ENCODE peak calls at places on chromosomes 11 and 22, in six cellular contexts. V is H9, E is mesendoderm, D is mesenchymal stem cell, S is IMR-90, H is neuronal stem cell. R is an unnamed sample. For H3K4me1, the result is how much of the 10 kb centered on the place peaks cover.

GRCh38 chr11:14373941-14374646 is 15.1 kb upstream of the RRAS2 start:
- DNase-seq in D (no peak), V (no peak), H (no peak), E (peak), S (peak), R (peak)

GRCh38 chr11:3992964-3993363 is 101.6 kb upstream of the RRM1 start:
- DNase-seq in E (no peak), H (no peak), S (no peak), V (no peak), D (no peak), R (no peak)

GRCh38 chr11:47233989-47234668 is 14.5 kb downstream of the ACP2 start:
- DNase-seq in S (peak), H (no peak), V (peak), D (peak), E (peak), R (peak)

GRCh38 chr11:114074546-114075342 is 15.2 kb downstream of the ZBTB16 start:
- DNase-seq in D (no peak), S (no peak), H (no peak), E (no peak), V (no peak), R (no peak)

GRCh38 chr11:107991868-107992414 is 16.8 kb upstream of the CUL5 start:
- DNase-seq in V (no peak), S (no peak), E (no peak), H (no peak), D (no peak), R (no peak)

GRCh38 chr11:9748361-9748970 is 84.6 kb downstream of the SWAP70 start:
- DNase-seq in S (peak), D (peak), V (peak), H (no peak), E (peak), R (peak)

GRCh38 chr22:20946080-20946986 is 20.7 kb upstream of the AIFM3 start:
- DNase-seq in S (peak), H (no peak), D (peak), V (no peak), E (no peak), R (no peak)

GRCh38 chr22:33035276-33035863 is 22.8 kb downstream of the SYN3 start:
- DNase-seq in D (no peak), E (peak), S (no peak), H (no peak), V (peak), R (no peak)

GRCh38 chr11:106503901-106504300 is 426.4 kb downstream of the AASDHPPT start:
- DNase-seq in E (no peak), D (no peak), V (no peak), H (no peak), S (no peak), R (peak)

GRCh38 chr11:134398644-134399292 is 13.3 kb downstream of the B3GAT1 start:
- DNase-seq in V (no peak), E (no peak), S (no peak), D (no peak), H (no peak), R (no peak)

GRCh38 chr11:130531061-130531460 is 82.6 kb downstream of the ADAMTS15 start:
- DNase-seq in D (no peak), V (no peak), E (no peak), S (no peak), H (no peak), R (no peak)

GRCh38 chr11:75028321-75029097 is 39.8 kb downstream of the NEU3 start:
- DNase-seq in S (no peak), E (no peak), D (no peak), H (no peak), V (peak), R (no peak)

GRCh38 chr11:117454564-117454917 is 126.9 kb downstream of the CEP164 start:
- DNase-seq in D (no peak), H (no peak), S (no peak), E (no peak), V (no peak), R (no peak)

GRCh38 chr11:113835306-113835705 is 40.1 kb downstream of the USP28 start:
- DNase-seq in D (no peak), H (no peak), E (no peak), S (no peak), V (no peak), R (no peak)

GRCh38 chr11:1397146-1397861 is 7.6 kb downstream of the BRSK2 start:
- DNase-seq in H (no peak), E (no peak), V (no peak), S (no peak), D (no peak), R (no peak)

GRCh38 chr11:65417702-65418430 is 4.7 kb upstream of the NEAT1 start:
- DNase-seq in E (peak), S (peak), H (no peak), D (peak), V (no peak), R (no peak)

GRCh38 chr11:27373856-27374602 is 11.0 kb upstream of the CCDC34 start:
- DNase-seq in H (no peak), V (no peak), E (peak), D (no peak), S (no peak), R (no peak)

GRCh38 chr11:98300777-98301176 is 720.0 kb upstream of the CNTN5 start:
- DNase-seq in E (no peak), D (no peak), V (no peak), S (no peak), H (no peak), R (no peak)

GRCh38 chr11:121586727-121587126 is 134.0 kb upstream of the SORL1-AS1 start:
- DNase-seq in E (no peak), H (no peak), V (no peak), D (no peak), S (no peak), R (no peak)

GRCh38 chr11:76653674-76654309 is 16.8 kb downstream of the LRRC32 start:
- DNase-seq in H (no peak), V (peak), D (peak), E (no peak), S (peak), R (peak)

GRCh38 chr11:45684440-45684839 is 19.0 kb upstream of the CHST1 start:
- DNase-seq in D (no peak), V (no peak), H (no peak), S (no peak), E (no peak), R (no peak)

GRCh38 chr11:86761978-86762377 is 38.4 kb upstream of the PRSS23 start:
- DNase-seq in E (no peak), S (peak), D (no peak), V (no peak), H (no peak), R (no peak)

GRCh38 chr11:13339196-13340153 is 61.9 kb downstream of the BMAL1 start:
- DNase-seq in V (no peak), D (peak), E (no peak), S (peak), H (no peak), R (no peak)

GRCh38 chr11:40271361-40271760 is 1188.1 kb downstream of the LRRC4C start:
- DNase-seq in V (no peak), H (no peak), D (no peak), S (no peak), E (no peak), R (no peak)

GRCh38 chr11:44893250-44894216 is 57.1 kb downstream of the TP53I11 start:
- DNase-seq in H (no peak), V (no peak), S (no peak), E (no peak), D (no peak), R (no peak)

GRCh38 chr11:2737226-2737590 is 37.4 kb upstream of the KCNQ1OT1 start:
- DNase-seq in S (no peak), H (no peak), V (no peak), D (no peak), E (no peak), R (no peak)

GRCh38 chr11:129658558-129658882 is 157.1 kb upstream of the TMEM45B start:
- DNase-seq in H (no peak), D (no peak), E (peak), V (peak), S (no peak), R (no peak)

GRCh38 chr22:34702279-34702678 is 363.7 kb upstream of the ISX start:
- DNase-seq in V (no peak), E (no peak), D (no peak), H (no peak), S (no peak), R (no peak)

GRCh38 chr11:109205312-109205711 is 216.7 kb upstream of the C11orf87 start:
- DNase-seq in V (no peak), D (no peak), E (no peak), H (no peak), S (no peak), R (no peak)

GRCh38 chr11:62601114-62601363 is 626 bp downstream of the MTA2 start:
- DNase-seq in S (no peak), E (no peak), V (no peak), H (no peak), D (peak), R (no peak)

GRCh38 chr11:118106789-118107335 is 20.1 kb upstream of the SMIM35 start:
- DNase-seq in E (peak), V (no peak), H (no peak), S (no peak), D (no peak), R (peak)

GRCh38 chr11:22343411-22344032 is 5.3 kb downstream of the SLC17A6 start:
- DNase-seq in H (peak), V (peak), S (no peak), E (peak), D (no peak), R (no peak)

GRCh38 chr22:26615149-26615548 is 2.7 kb downstream of the CRYBB1 start:
- DNase-seq in D (no peak), H (no peak), E (no peak), S (no peak), V (no peak), R (no peak)

GRCh38 chr11:24298126-24298525 is 198.7 kb upstream of the LUZP2 start:
- DNase-seq in H (no peak), V (no peak), S (peak), D (no peak), E (no peak), R (no peak)

GRCh38 chr22:30841264-30841663 is 127.3 kb downstream of the MORC2 start:
- DNase-seq in E (no peak), V (no peak), D (no peak), H (no peak), S (peak), R (no peak)

GRCh38 chr11:58770627-58771457 is 39.1 kb upstream of the GLYAT start:
- DNase-seq in H (no peak), D (no peak), V (no peak), S (peak), E (no peak), R (peak)

GRCh38 chr11:2302280-2302843 is 549 bp downstream of the TSPAN32 start:
- DNase-seq in S (no peak), V (no peak), E (no peak), D (no peak), H (no peak), R (no peak)

GRCh38 chr22:42261266-42261665 is 9.2 kb downstream of the TCF20 start:
- DNase-seq in H (no peak), D (no peak), E (no peak), S (peak), V (no peak), R (peak)

GRCh38 chr11:118098996-118099837 is 12.5 kb upstream of the SMIM35 start:
- DNase-seq in S (no peak), D (no peak), E (peak), H (no peak), V (peak), R (no peak)

GRCh38 chr11:11909727-11910126 is 68.0 kb downstream of the USP47 start:
- DNase-seq in E (no peak), S (peak), H (no peak), V (no peak), D (peak), R (no peak)

DNA sequence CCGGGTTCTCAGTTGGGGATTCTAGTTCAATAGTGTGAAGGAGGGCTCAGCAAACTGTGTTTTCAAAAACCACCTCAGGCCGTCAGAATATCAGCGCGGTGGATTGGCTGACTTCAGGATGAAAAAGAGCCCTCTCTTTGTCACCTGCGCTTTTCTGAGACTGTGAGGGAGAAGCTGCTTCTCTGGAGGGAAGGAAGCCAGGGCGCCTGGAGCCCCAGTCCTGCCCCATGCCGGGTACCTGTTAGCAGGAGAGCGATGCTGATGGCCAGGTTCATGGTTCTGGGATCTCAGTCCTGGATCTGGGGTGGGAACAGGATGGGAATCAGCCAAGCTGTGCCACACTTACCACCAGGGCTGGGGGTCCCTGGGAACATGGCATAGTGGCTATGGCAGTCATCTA is 2.3 kb downstream of the THY1 start:
- DNase-seq in H (no peak), E (no peak), S (no peak), D (no peak), V (no peak), R (no peak)
- H3K4me2 ChIP-seq in H (no peak), E (peak), S (peak), D (no peak), V (peak), R (no peak)

DNA sequence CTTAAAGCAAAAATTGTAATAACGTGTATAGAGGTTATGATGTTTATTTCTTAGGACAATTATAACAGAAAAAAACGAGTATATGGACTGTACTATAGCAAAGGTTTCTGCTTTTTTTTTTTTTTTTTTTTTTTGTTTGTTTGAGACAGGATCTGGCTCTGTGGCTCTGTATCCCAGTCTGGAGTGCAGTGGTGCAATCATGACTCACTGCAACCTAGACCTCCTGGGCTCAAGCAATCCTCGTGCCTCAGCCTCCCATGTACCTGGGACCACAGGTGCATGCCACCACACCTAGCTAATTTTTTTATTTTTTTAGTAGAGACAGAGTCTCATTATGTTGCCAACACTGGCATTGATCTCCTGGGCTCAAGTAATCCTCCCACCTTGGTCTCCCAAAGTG is 39.2 kb downstream of the ZFTA start:
- DNase-seq in E (no peak), S (no peak), D (no peak), H (no peak), V (no peak), R (peak)
- H2AK5ac ChIP-seq in E (no peak), S (no peak), D (no peak), H (no peak), V (no peak), R (no peak)

GRCh38 chr22:50201191-50202129 is 649 bp downstream of the SELENOO start:
- DNase-seq in D (no peak), S (no peak), H (no peak), V (no peak), E (no peak), R (peak)

GRCh38 chr22:50198624-50199017 is 2.2 kb upstream of the SELENOO start:
- DNase-seq in E (no peak), V (no peak), S (no peak), H (no peak), D (no peak), R (no peak)

GRCh38 chr22:50199251-50199721 is 1.5 kb upstream of the SELENOO start:
- DNase-seq in D (no peak), E (no peak), V (no peak), S (no peak), H (no peak), R (no peak)

GRCh38 chr22:50200333-50201190 is at the start of gene SELENOO:
- DNase-seq in S (peak), E (peak), V (peak), D (peak), H (peak), R (peak)

DNA sequence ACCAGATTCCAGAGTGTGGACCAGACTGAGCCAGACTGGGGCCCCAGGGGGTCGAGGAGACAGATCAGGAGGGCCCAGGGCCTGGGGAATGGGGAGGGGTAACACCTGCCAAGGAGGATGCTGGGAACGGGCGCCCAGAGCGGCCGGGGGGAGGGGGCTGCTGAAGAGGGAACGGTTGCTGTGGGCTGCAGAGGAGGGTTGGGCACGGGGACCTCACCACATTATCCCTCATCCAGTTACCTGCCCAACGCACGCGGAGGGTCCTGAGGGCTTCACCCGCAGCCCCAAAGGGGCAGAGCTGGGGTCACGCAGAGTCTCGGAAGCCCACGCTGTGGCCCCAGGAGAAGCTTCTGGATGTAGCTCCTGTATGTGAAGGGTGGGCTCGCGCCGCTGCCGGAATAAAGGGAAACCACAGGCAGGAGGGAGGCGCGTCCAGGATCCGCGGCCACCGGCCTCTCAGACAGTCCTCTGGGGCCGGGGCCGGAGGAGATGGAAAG is 927 bp upstream of the SELENOO start:
- DNase-seq in H (no peak), D (peak), E (peak), V (peak), S (no peak), R (peak)
- H3K4me1 ChIP-seq in H (under half), D (under half), E (under half), V (under half), S (under half), R (under half)

GRCh38 chr11:124746621-124747243 is 5.3 kb downstream of the VSIG2 start:
- DNase-seq in V (peak), E (peak), S (peak), D (peak), H (no peak), R (peak)

GRCh38 chr11:124748481-124749338 is 3.3 kb downstream of the VSIG2 start:
- DNase-seq in D (no peak), S (peak), E (no peak), H (no peak), V (no peak), R (no peak)

GRCh38 chr11:124749920-124750319 is 2.1 kb downstream of the VSIG2 start:
- DNase-seq in D (no peak), V (no peak), S (no peak), H (no peak), E (no peak), R (no peak)

GRCh38 chr11:124747406-124748099 is 4.5 kb downstream of the VSIG2 start:
- DNase-seq in H (no peak), S (no peak), V (no peak), E (no peak), D (no peak), R (no peak)

DNA sequence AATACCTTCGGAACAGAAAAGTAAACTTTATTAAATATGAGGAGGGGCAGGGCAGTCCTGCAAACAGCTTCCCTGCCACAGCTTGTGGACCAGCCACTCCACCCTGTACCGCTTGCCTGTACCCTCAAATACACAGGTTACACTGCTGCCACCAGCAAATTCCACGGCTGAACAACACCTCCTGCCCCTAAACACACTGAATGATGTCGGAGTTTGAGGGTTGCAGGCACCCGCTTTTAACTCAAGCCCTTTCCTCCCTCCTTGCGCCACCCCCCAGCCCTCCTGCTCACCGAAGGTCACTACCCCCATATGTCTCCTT is 4.0 kb downstream of the VSIG2 start:
- DNase-seq in H (no peak), E (no peak), D (no peak), V (no peak), S (no peak), R (no peak)
- H3K4me2 ChIP-seq in H (no peak), E (no peak), D (no peak), V (no peak), S (no peak), R (no peak)

DNA sequence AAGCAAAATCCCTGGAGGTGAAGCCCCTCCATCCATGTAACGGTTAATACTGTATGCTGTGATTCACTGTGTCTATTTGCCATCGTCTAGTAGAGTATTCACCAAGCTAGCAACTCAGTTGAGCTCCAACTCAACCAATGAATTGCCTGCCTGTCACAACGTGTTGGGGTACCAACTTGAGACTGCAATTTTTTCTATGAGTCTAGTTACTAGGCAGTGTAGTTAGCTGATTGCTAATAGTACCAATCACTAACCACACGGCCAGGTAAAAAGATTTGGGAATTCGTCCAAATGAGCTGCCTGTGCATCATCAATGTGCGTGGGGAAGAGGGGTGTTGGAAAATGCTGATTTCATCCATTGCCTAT is 1.0 kb upstream of the BTG4 start:
- DNase-seq in V (no peak), S (no peak), E (no peak), H (no peak), D (no peak), R (no peak)
- H2AK5ac ChIP-seq in V (no peak), S (no peak), E (no peak), H (no peak), D (no peak), R (no peak)

DNA sequence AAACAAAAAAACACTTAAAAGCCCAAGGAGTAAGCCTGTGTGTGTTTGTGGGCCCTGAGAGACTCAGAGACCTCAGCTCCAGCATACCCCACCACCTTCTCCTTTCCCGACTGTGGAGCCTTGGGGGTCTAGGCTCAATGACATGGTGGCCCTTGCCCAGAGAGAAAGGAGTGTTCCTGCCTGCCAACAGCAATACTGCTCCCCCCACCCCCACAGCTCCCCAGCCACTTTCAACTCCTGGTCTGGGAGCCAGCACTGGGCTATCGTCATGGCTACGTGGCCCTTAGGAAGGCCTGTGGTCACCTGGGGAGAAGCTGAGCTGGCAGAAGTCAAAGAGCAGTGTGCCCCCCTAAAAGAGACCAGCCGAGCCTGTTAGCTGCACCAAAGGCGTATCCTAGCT is 2.6 kb downstream of the PPP1R14B start:
- DNase-seq in V (no peak), D (no peak), H (no peak), S (no peak), E (no peak), R (no peak)
- H3K4me1 ChIP-seq in V (under half), D (under half), H (under half), S (under half), E (under half), R (under half)

GRCh38 chr11:95230054-95231034 is 658 bp downstream of the SESN3 start:
- DNase-seq in E (peak), H (peak), D (peak), S (no peak), V (peak), R (peak)
- H3K4me2 ChIP-seq in E (peak), H (peak), D (peak), S (peak), V (peak), R (peak)

GRCh38 chr22:37226514-37226913 is 14.2 kb upstream of the SSTR3 start:
- DNase-seq in V (no peak), E (no peak), D (no peak), S (no peak), H (no peak), R (no peak)
- H2AK5ac ChIP-seq in V (no peak), E (no peak), D (no peak), S (no peak), H (no peak), R (no peak)

GRCh38 chr22:38261478-38261803 is 11.4 kb downstream of the TMEM184B start:
- DNase-seq in S (no peak), E (no peak), H (no peak), D (no peak), V (no peak), R (no peak)
- H3K4me1 ChIP-seq in S (under half), E (under half), H (under half), D (under half), V (under half), R (under half)